ENCODE peak calls at places on chromosome 21, in four cellular contexts. One of them, this sample, is unnamed.

GRCh38 chr21:28615276-28615675 is 377.4 kb downstream of the LTN1 start:
- DNase-seq in hepatocyte: no peak
- DNase-seq in stimulated activated CD8-positive, alpha-beta memory T cell treated with anti-CD3 and anti-CD28 coated beads, Interleukin-4, amount 100 ng/mL, for 1 hour: no peak
- DNase-seq in T follicular helper cell: no peak
- DNase-seq in this sample: no peak

GRCh38 chr21:36776981-36777617 is 78.2 kb downstream of the SIM2 start:
- DNase-seq in hepatocyte: no peak
- DNase-seq in stimulated activated CD8-positive, alpha-beta memory T cell treated with anti-CD3 and anti-CD28 coated beads, Interleukin-4, amount 100 ng/mL, for 1 hour: no peak
- DNase-seq in T follicular helper cell: no peak
- DNase-seq in this sample: no peak

GRCh38 chr21:42537106-42537742 is 23.6 kb downstream of the SLC37A1 start:
- DNase-seq in hepatocyte: no peak
- DNase-seq in stimulated activated CD8-positive, alpha-beta memory T cell treated with anti-CD3 and anti-CD28 coated beads, Interleukin-4, amount 100 ng/mL, for 1 hour: no peak
- DNase-seq in T follicular helper cell: no peak
- DNase-seq in this sample: no peak

GRCh38 chr21:36035381-36035791 is 24.9 kb downstream of the SETD4 start:
- DNase-seq in hepatocyte: peak; percentile 57
- DNase-seq in stimulated activated CD8-positive, alpha-beta memory T cell treated with anti-CD3 and anti-CD28 coated beads, Interleukin-4, amount 100 ng/mL, for 1 hour: no peak
- DNase-seq in T follicular helper cell: no peak
- DNase-seq in this sample: peak; percentile 95

GRCh38 chr21:30340714-30341573 is 3.5 kb upstream of the KRTAP27-1 start:
- DNase-seq in hepatocyte: peak; percentile 56
- DNase-seq in stimulated activated CD8-positive, alpha-beta memory T cell treated with anti-CD3 and anti-CD28 coated beads, Interleukin-4, amount 100 ng/mL, for 1 hour: no peak
- DNase-seq in T follicular helper cell: peak; percentile 5
- DNase-seq in this sample: peak; percentile 32

GRCh38 chr21:43289442-43289841 is 120.6 kb downstream of the CRYAA start:
- DNase-seq in hepatocyte: no peak
- DNase-seq in stimulated activated CD8-positive, alpha-beta memory T cell treated with anti-CD3 and anti-CD28 coated beads, Interleukin-4, amount 100 ng/mL, for 1 hour: no peak
- DNase-seq in T follicular helper cell: no peak
- DNase-seq in this sample: no peak

GRCh38 chr21:40555129-40555528 is 291.8 kb downstream of the DSCAM start:
- DNase-seq in hepatocyte: no peak
- DNase-seq in stimulated activated CD8-positive, alpha-beta memory T cell treated with anti-CD3 and anti-CD28 coated beads, Interleukin-4, amount 100 ng/mL, for 1 hour: no peak
- DNase-seq in T follicular helper cell: no peak
- DNase-seq in this sample: peak; percentile 30

GRCh38 chr21:44368711-44369446 is 15.5 kb downstream of the TRPM2 start:
- DNase-seq in hepatocyte: peak; percentile 43
- DNase-seq in stimulated activated CD8-positive, alpha-beta memory T cell treated with anti-CD3 and anti-CD28 coated beads, Interleukin-4, amount 100 ng/mL, for 1 hour: no peak
- DNase-seq in T follicular helper cell: no peak
- DNase-seq in this sample: no peak

GRCh38 chr21:45004481-45005263 is 64.8 kb downstream of the SLX9 start:
- DNase-seq in hepatocyte: peak; percentile 47
- DNase-seq in stimulated activated CD8-positive, alpha-beta memory T cell treated with anti-CD3 and anti-CD28 coated beads, Interleukin-4, amount 100 ng/mL, for 1 hour: no peak
- DNase-seq in T follicular helper cell: no peak
- DNase-seq in this sample: no peak

This sample was measured in SK-N-DZ.